ENCODE peak calls at places on chromosome 6, in nine cellular contexts. Q is IMR-90, U is upper lobe of left lung, C is breast epithelium, N is right lobe of liver, W is tibial nerve, K is body of pancreas, X is spleen, S is A549. A is an unnamed sample. For H3K4me1, the result is how much of the 10 kb centered on the place peaks cover.

GRCh38 chr6:45483021-45483420 is 105.3 kb upstream of the SUPT3H start:
- DNase-seq in Q (peak), U (no peak), C (no peak), N (no peak), W (peak), K (no peak), X (no peak), S (no peak), A (no peak)

GRCh38 chr6:118468682-118469465 is 79.2 kb upstream of the PLN start:
- DNase-seq in Q (peak), U (no peak), C (no peak), N (peak), W (no peak), K (no peak), X (no peak), S (peak), A (no peak)

GRCh38 chr6:39790772-39791171 is 1.4 kb upstream of the DAAM2 start:
- DNase-seq in Q (peak), U (peak), C (no peak), N (no peak), W (no peak), K (peak), X (no peak), S (no peak), A (no peak)

GRCh38 chr6:156449128-156449527 is 328.1 kb upstream of the ARID1B start:
- DNase-seq in Q (no peak), U (no peak), C (no peak), N (peak), W (no peak), K (peak), X (no peak), S (no peak), A (peak)

GRCh38 chr6:52931351-52931750 is 21.9 kb upstream of the GSTA3 start:
- DNase-seq in Q (no peak), U (no peak), C (no peak), N (no peak), W (no peak), K (no peak), X (no peak), S (no peak), A (peak)

GRCh38 chr6:52359403-52359802 is 2.5 kb upstream of the PAQR8 start:
- DNase-seq in Q (peak), U (no peak), C (no peak), N (no peak), W (no peak), K (no peak), X (no peak), S (no peak), A (no peak)

GRCh38 chr6:29502597-29502996 is 14.8 kb upstream of the MAS1L start:
- DNase-seq in Q (no peak), U (no peak), C (no peak), N (no peak), W (no peak), K (no peak), X (no peak), S (no peak), A (no peak)

GRCh38 chr6:126664271-126664670 is 324.4 kb downstream of the CENPW start:
- DNase-seq in Q (no peak), U (no peak), C (no peak), N (no peak), W (no peak), K (no peak), X (no peak), S (no peak), A (no peak)

GRCh38 chr6:40328376-40328987 is 258.7 kb downstream of the LRFN2 start:
- DNase-seq in Q (no peak), U (peak), C (peak), N (peak), W (no peak), K (peak), X (no peak), S (peak), A (peak)

GRCh38 chr6:144346719-144347446 is 61.7 kb downstream of the UTRN start:
- DNase-seq in Q (peak), U (no peak), C (no peak), N (no peak), W (no peak), K (no peak), X (no peak), S (peak), A (no peak)

GRCh38 chr6:40936810-40937209 is 102.2 kb downstream of the UNC5CL start:
- DNase-seq in Q (peak), U (no peak), C (no peak), N (no peak), W (no peak), K (no peak), X (no peak), S (peak), A (no peak)

GRCh38 chr6:2196079-2196679 is 49.2 kb downstream of the GMDS start:
- DNase-seq in Q (peak), U (no peak), C (no peak), N (no peak), W (peak), K (peak), X (no peak), S (peak), A (peak)

GRCh38 chr6:33744001-33744848 is 2.5 kb downstream of the IP6K3 start:
- DNase-seq in Q (peak), U (no peak), C (peak), N (peak), W (peak), K (peak), X (peak), S (peak), A (peak)

GRCh38 chr6:50976907-50977306 is 158.2 kb downstream of the TFAP2B start:
- DNase-seq in Q (no peak), U (no peak), C (no peak), N (no peak), W (no peak), K (no peak), X (no peak), S (no peak), A (no peak)

DNA sequence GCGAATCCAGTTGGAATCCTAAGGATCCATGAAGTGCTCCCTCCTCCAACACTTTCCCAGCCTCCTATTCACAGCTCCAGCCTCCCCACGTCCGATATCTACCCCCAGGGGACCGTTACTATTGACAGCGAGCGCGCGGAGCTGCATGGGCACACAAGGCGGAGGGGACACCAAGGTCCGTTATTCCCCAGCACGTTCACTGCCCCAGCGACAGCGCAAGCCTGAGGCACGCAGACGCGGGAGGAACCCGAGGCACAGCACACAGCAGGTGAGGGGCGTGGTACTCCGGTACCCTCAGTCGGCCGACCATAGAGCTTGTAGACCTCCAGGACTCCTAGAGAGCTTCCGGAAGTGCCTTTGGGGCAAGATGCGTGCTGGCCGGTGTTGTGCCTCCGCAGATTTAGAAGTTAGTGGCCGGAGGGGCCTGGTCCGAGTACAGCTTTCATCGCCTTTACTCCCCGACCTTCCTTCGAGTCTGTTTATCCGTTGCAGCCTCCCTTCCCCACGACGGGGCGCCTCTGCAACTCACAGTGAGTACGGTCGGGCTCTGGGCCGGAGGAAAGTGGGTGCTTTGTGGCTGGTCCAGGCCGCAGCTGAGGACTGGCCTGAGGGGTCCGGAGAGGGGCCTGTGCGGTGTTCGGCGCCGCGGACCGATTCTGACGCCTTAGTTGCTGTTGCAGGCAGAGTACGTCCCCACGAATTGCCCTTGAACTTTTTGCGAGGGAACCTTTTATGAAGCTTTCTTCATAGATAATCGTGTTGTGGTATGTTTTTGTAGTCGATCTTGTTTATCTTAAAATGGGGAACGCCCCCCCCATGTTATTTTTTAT is at the start of gene ZKSCAN8:
- DNase-seq in Q (peak), U (peak), C (peak), N (peak), W (peak), K (peak), X (peak), S (peak), A (peak)
- TF ChIP-seq POLR2A in Q (peak), U (no peak), C (no peak), N (peak), W (no peak), K (peak), X (no peak), S (peak), A (peak)

DNA sequence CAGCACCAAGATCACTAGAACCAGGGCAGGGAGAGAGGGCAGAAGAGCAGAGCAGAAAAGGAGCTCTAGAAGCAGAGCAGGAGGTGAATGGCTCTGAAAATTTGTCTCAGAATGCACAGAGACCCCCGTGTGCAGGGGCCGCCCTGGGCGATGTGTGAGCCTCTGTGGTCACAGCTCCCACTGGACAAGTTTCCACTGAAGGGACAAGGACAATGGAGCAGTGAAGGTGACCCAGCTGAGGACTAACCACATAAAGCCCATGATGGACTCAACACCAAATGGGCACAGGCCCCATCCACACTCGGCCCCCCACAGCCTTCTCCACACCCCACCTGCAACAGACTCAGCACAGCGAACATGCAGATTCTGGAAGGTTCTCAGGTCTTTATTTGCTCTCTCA is 3.5 kb downstream of the HLA-B start:
- DNase-seq in Q (no peak), U (peak), C (no peak), N (no peak), W (no peak), K (no peak), X (no peak), S (no peak), A (no peak)
- H3K4me1 ChIP-seq in Q (under half), U (under half), C (under half), N (under half), W (under half), K (under half), X (under half), S (under half), A (under half)

GRCh38 chr6:159462446-159462845 is 230.6 kb downstream of the SOD2 start:
- DNase-seq in Q (no peak), U (no peak), C (no peak), N (no peak), W (no peak), K (no peak), X (no peak), S (no peak), A (no peak)

GRCh38 chr6:159463440-159463839 is 229.6 kb downstream of the SOD2 start:
- DNase-seq in Q (peak), U (no peak), C (no peak), N (no peak), W (no peak), K (no peak), X (no peak), S (no peak), A (no peak)

GRCh38 chr6:159461998-159462397 is 231.0 kb downstream of the SOD2 start:
- DNase-seq in Q (no peak), U (no peak), C (no peak), N (no peak), W (no peak), K (no peak), X (no peak), S (no peak), A (no peak)

GRCh38 chr6:159461266-159461665 is 231.8 kb downstream of the SOD2 start:
- DNase-seq in Q (no peak), U (no peak), C (no peak), N (no peak), W (no peak), K (no peak), X (no peak), S (no peak), A (no peak)

GRCh38 chr6:159460476-159460875 is 232.6 kb downstream of the SOD2 start:
- DNase-seq in Q (no peak), U (no peak), C (no peak), N (no peak), W (no peak), K (no peak), X (no peak), S (no peak), A (no peak)
- TF ChIP-seq POLR2A in Q (no peak), U (no peak), C (no peak), N (no peak), W (no peak), K (no peak), X (no peak), S (no peak), A (no peak)

DNA sequence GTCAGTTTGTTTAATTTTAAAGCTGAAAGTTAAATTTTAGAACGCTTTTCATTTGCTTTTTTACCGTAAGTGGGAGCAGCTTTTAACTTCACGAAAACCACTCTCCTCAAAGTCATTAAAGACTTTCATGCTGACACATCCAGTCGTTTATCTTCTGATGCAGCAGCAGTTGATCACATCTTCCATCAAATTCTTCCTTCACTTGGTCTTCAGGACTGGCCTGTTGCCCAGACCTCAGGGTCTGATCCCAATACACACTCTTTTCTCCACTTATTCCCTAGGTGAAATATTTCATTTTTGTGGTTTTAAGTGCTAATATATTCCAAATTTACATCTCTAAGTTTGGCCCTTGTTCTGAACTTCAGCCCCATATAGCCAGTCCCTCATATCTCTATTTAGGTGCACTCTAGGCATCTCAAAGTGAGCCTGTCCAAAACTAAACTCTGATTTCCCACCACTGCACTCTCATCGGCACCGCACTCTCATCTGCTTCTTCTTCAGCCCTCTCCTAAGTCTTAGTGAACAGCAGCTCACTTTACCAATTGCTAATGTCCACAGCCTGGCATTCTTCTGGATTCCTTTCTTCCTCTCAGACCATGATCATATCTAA is 20.4 kb downstream of the AFDN start:
- DNase-seq in Q (no peak), U (no peak), C (no peak), N (no peak), W (no peak), K (no peak), X (no peak), S (no peak), A (no peak)
- H3K4me1 ChIP-seq in Q (under half), U (under half), C (under half), N (under half), W (under half), K (half or more), X (under half), S (under half), A (half or more)

GRCh38 chr6:27892596-27893058 is 19.6 kb downstream of the OR2B2 start:
- DNase-seq in Q (peak), U (peak), C (no peak), N (no peak), W (no peak), K (no peak), X (no peak), S (no peak), A (no peak)
- TF ChIP-seq POLR2A in Q (no peak), U (no peak), C (no peak), N (no peak), W (no peak), K (no peak), X (no peak), S (no peak), A (no peak)

GRCh38 chr6:37831457-37831856 is 11.9 kb downstream of the ZFAND3 start:
- DNase-seq in Q (no peak), U (no peak), C (no peak), N (no peak), W (no peak), K (no peak), X (no peak), S (no peak), A (no peak)
- H3K4me1 ChIP-seq in Q (under half), U (half or more), C (under half), N (under half), W (under half), K (under half), X (half or more), S (under half), A (half or more)

DNA sequence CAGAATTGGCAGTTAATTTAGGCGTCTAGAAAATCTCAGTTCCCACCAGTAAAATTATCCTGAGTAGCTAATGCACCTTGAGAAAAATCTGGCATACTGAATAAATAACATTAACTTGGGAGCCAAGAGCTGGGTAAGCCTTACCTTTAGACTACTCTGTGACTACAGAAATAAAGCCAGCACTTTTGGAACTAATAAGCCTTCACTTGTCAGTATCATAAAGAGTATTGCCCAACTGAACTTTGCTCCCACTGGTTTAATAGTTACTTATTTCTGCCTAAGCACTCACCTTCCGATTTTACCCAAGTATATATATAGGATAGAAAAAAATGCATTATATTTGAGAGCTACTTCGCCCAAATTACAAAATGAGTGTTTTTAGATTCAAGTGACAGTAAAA is 10.7 kb downstream of the FAM8A1 start:
- DNase-seq in Q (no peak), U (no peak), C (no peak), N (no peak), W (no peak), K (no peak), X (no peak), S (no peak), A (no peak)
- TF ChIP-seq POLR2A in Q (no peak), U (no peak), C (no peak), N (no peak), W (no peak), K (no peak), X (no peak), S (no peak), A (no peak)

DNA sequence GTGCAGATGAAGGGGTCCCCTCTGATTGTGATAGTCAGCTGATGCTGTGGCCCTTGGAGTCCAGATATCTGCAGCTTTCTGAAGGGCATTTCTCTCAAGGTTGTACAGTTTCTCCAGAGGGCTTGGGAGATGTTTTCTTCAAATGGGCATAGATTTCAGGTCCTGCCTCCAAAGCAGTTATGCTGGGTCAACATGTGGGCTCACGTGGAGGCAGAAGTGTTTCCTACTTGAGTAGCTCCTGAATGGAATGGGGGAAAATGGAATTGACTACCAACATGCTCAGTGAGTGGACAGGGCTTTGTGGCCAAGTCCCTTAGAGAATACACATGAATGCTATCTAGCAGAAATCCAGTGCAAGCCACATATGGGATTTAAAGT is 360.7 kb downstream of the SAMD5 start:
- DNase-seq in Q (no peak), U (no peak), C (no peak), N (no peak), W (no peak), K (no peak), X (no peak), S (no peak), A (no peak)
- H3K4me1 ChIP-seq in Q (under half), U (under half), C (under half), N (under half), W (under half), K (under half), X (under half), S (under half), A (under half)

GRCh38 chr6:134517145-134517658 is 199.3 kb upstream of the SGK1 start:
- DNase-seq in Q (peak), U (no peak), C (no peak), N (peak), W (peak), K (peak), X (peak), S (peak), A (peak)
- TF ChIP-seq POLR2A in Q (no peak), U (no peak), C (no peak), N (peak), W (no peak), K (peak), X (no peak), S (no peak), A (no peak)

A was measured in thyroid gland.